ENCODE peak calls at places on chromosomes 16 and 17, in ten cellular contexts. M is choroid plexus epithelial cell; D is stimulated activated CD4-positive, alpha-beta T cell treated with anti-CD3 and anti-CD28 coated beads, Interleukin-1b, Interleukin-23, amount 100 ng/mL, for 4 hours; Q is ELF-1; J is ecto neural progenitor cell; Y is fibroblast of gingiva; F is NCI-H2081; B is stimulated activated CD8-positive, alpha-beta memory T cell treated with anti-CD3 and anti-CD28 coated beads, Interleukin-2, amount 100 ng/mL, for 1 hour; T is caudate nucleus; I is amygdala. A is an unnamed sample.

GRCh38 chr16:47732122-47732805 is 271.1 kb downstream of the PHKB start:
- DNase-seq in M (peak; percentile 93), D (no peak), Q (no peak), J (no peak), Y (peak; percentile 55), F (no peak), B (no peak), T (no peak), I (no peak), A (peak; percentile 73)

GRCh38 chr17:1959871-1960569 is 65.1 kb downstream of the RTN4RL1 start:
- DNase-seq in M (peak; percentile 66), D (no peak), Q (no peak), J (no peak), Y (peak; percentile 58), F (no peak), B (no peak), T (no peak), I (no peak), A (no peak)

GRCh38 chr16:84459517-84459894 is 45.0 kb downstream of the MEAK7 start:
- DNase-seq in M (no peak), D (no peak), Q (no peak), J (no peak), Y (no peak), F (no peak), B (no peak), T (no peak), I (no peak), A (peak; percentile 12)

GRCh38 chr17:47257651-47258339 is 4.2 kb downstream of the ITGB3 start:
- DNase-seq in M (peak; percentile 50), D (no peak), Q (no peak), J (no peak), Y (peak; percentile 51), F (no peak), B (no peak), T (no peak), I (no peak), A (no peak)

GRCh38 chr16:56635441-56635967 is 3.0 kb upstream of the MT1A start:
- DNase-seq in M (no peak), D (no peak), Q (no peak), J (no peak), Y (no peak), F (no peak), B (no peak), T (no peak), I (no peak), A (no peak)

GRCh38 chr16:4382795-4383357 is 11.2 kb downstream of the VASN start:
- DNase-seq in M (no peak), D (no peak), Q (no peak), J (no peak), Y (no peak), F (no peak), B (no peak), T (no peak), I (no peak), A (no peak)

GRCh38 chr17:15966183-15966878 is 21.4 kb downstream of the ADORA2B start:
- DNase-seq in M (peak; percentile 76), D (no peak), Q (peak; percentile 85), J (peak; percentile 68), Y (no peak), F (peak; percentile 67), B (no peak), T (no peak), I (peak; percentile 33), A (peak; percentile 93)

GRCh38 chr16:49749816-49750215 is 106.1 kb downstream of the ZNF423 start:
- DNase-seq in M (no peak), D (no peak), Q (no peak), J (no peak), Y (no peak), F (no peak), B (no peak), T (no peak), I (no peak), A (peak; percentile 71)

GRCh38 chr17:41360291-41360995 is 9.2 kb downstream of the KRT33B start:
- DNase-seq in M (peak; percentile 41), D (no peak), Q (peak; percentile 58), J (no peak), Y (no peak), F (no peak), B (no peak), T (no peak), I (no peak), A (peak; percentile 92)

GRCh38 chr16:50360033-50360778 is 8.6 kb downstream of the BRD7 start:
- DNase-seq in M (peak; percentile 28), D (no peak), Q (no peak), J (no peak), Y (peak; percentile 25), F (no peak), B (no peak), T (no peak), I (no peak), A (peak; percentile 57)

GRCh38 chr17:81551458-81552243 is 502 bp downstream of the FAAP100 start:
- DNase-seq in M (peak; percentile 47), D (no peak), Q (peak; percentile 26), J (peak; percentile 76), Y (peak; percentile 33), F (no peak), B (no peak), T (no peak), I (no peak), A (no peak)

GRCh38 chr16:15643453-15644305 is 725 bp upstream of the MARF1 start:
- DNase-seq in M (peak; percentile 74), D (no peak), Q (no peak), J (no peak), Y (peak; percentile 54), F (peak; percentile 71), B (no peak), T (peak; percentile 43), I (no peak), A (no peak)

GRCh38 chr16:69036399-69037091 is 68.9 kb upstream of the HAS3 start:
- DNase-seq in M (no peak), D (no peak), Q (no peak), J (no peak), Y (no peak), F (no peak), B (no peak), T (no peak), I (no peak), A (no peak)

GRCh38 chr16:57608462-57609113 is 19.8 kb upstream of the ADGRG1 start:
- DNase-seq in M (no peak), D (no peak), Q (no peak), J (peak; percentile 36), Y (no peak), F (no peak), B (no peak), T (no peak), I (no peak), A (peak; percentile 25)

GRCh38 chr16:81879625-81880024 is 100.5 kb downstream of the PLCG2 start:
- DNase-seq in M (no peak), D (no peak), Q (peak; percentile 63), J (no peak), Y (no peak), F (no peak), B (no peak), T (no peak), I (no peak), A (no peak)

GRCh38 chr16:5450435-5451104 is 353.0 kb upstream of the EEF2KMT start:
- DNase-seq in M (no peak), D (no peak), Q (peak; percentile 88), J (peak; percentile 58), Y (no peak), F (no peak), B (no peak), T (no peak), I (no peak), A (peak; percentile 47)

GRCh38 chr16:66510298-66510697 is 39.6 kb downstream of the TK2 start:
- DNase-seq in M (no peak), D (no peak), Q (no peak), J (no peak), Y (no peak), F (no peak), B (no peak), T (no peak), I (no peak), A (no peak)

A was measured in islet precursor cell.